ENCODE peak calls at places on chromosomes 3 and 15, in six cellular contexts. R is K562, O is H9, B is HCT116, I is fibroblast of lung, G is neuronal stem cell. C is an unnamed sample.

GRCh38 chr15:67080900-67081431 is 15.6 kb downstream of the SMAD3 start:
- DNase-seq in B (no peak), G (no peak), I (peak), R (peak), O (no peak), C (no peak)

GRCh38 chr15:40465939-40466338 is 4.8 kb upstream of the CHST14 start:
- DNase-seq in O (no peak), B (no peak), I (no peak), G (no peak), R (no peak), C (no peak)

GRCh38 chr3:88433572-88433971 is 283.8 kb downstream of the C3orf38 start:
- DNase-seq in B (no peak), R (no peak), I (no peak), O (no peak), G (no peak), C (peak)

GRCh38 chr3:4954256-4955000 is 24.8 kb upstream of the BHLHE40 start:
- DNase-seq in B (no peak), I (no peak), O (no peak), R (no peak), G (no peak), C (no peak)

GRCh38 chr3:126104742-126105605 is 21.1 kb upstream of the SLC41A3 start:
- DNase-seq in G (no peak), B (no peak), O (no peak), I (no peak), R (no peak), C (no peak)

GRCh38 chr15:56128081-56128480 is 115.6 kb downstream of the RFX7 start:
- DNase-seq in B (no peak), I (no peak), R (no peak), O (no peak), G (no peak), C (no peak)

GRCh38 chr15:83207622-83208356 is at the start of gene HDGFL3:
- DNase-seq in R (peak), G (peak), I (peak), O (peak), B (no peak), C (peak)

GRCh38 chr3:127488740-127489139 is 101.8 kb downstream of the TPRA1 start:
- DNase-seq in R (no peak), I (no peak), B (no peak), O (no peak), G (no peak), C (no peak)

GRCh38 chr3:24616138-24616829 is 121.6 kb upstream of the THRB start:
- DNase-seq in O (no peak), G (no peak), R (no peak), I (no peak), B (no peak), C (no peak)

GRCh38 chr15:25094519-25094918 is 139.7 kb downstream of the SNRPN start:
- DNase-seq in O (peak), I (no peak), R (no peak), G (no peak), B (no peak), C (no peak)

GRCh38 chr3:4981688-4982494 is 2.7 kb downstream of the BHLHE40 start:
- DNase-seq in G (no peak), R (no peak), B (no peak), O (no peak), I (peak), C (no peak)

GRCh38 chr3:131535596-131535995 is 32.8 kb upstream of the MRPL3 start:
- DNase-seq in R (no peak), I (peak), G (no peak), O (no peak), B (no peak), C (no peak)

GRCh38 chr3:154970796-154971195 is 109.3 kb upstream of the MME start:
- DNase-seq in I (peak), R (no peak), O (no peak), G (no peak), B (no peak), C (no peak)

GRCh38 chr3:77917225-77917624 is 877.3 kb downstream of the ROBO2 start:
- DNase-seq in O (no peak), I (no peak), R (no peak), B (no peak), G (no peak), C (no peak)

GRCh38 chr3:94137377-94137776 is 74.5 kb downstream of the NSUN3 start:
- DNase-seq in G (no peak), B (no peak), O (no peak), R (no peak), I (peak), C (no peak)

GRCh38 chr15:79046691-79047404 is 43.7 kb downstream of the RASGRF1 start:
- DNase-seq in R (no peak), G (no peak), B (no peak), O (no peak), I (no peak), C (no peak)

GRCh38 chr3:143847787-143848631 is at the start of gene SLC9A9:
- DNase-seq in G (no peak), I (peak), B (no peak), O (peak), R (no peak), C (peak)

GRCh38 chr3:106824856-106825255 is 552.4 kb upstream of the CCDC54 start:
- DNase-seq in R (no peak), O (peak), B (peak), I (peak), G (no peak), C (peak)

GRCh38 chr3:122299872-122300460 is 25.1 kb upstream of the CSTA start:
- DNase-seq in G (no peak), R (peak), B (peak), I (peak), O (no peak), C (peak)

GRCh38 chr3:50212502-50212901 is 7.4 kb downstream of the SLC38A3 start:
- DNase-seq in G (no peak), O (peak), B (no peak), I (no peak), R (no peak), C (no peak)

GRCh38 chr3:126146525-126147146 is 33.8 kb downstream of the ALDH1L1 start:
- DNase-seq in B (no peak), G (no peak), I (no peak), O (no peak), R (no peak), C (no peak)

GRCh38 chr3:133896002-133896761 is 500 bp upstream of the RAB6B start:
- DNase-seq in O (no peak), I (peak), G (no peak), B (no peak), R (peak), C (no peak)

GRCh38 chr15:80031841-80032240 is 27.6 kb upstream of the ZFAND6 start:
- DNase-seq in O (no peak), G (no peak), R (no peak), I (no peak), B (no peak), C (no peak)

GRCh38 chr3:87270908-87271727 is 5.3 kb downstream of the POU1F1 start:
- DNase-seq in G (no peak), B (no peak), R (no peak), O (no peak), I (no peak), C (peak)

GRCh38 chr3:71066849-71067261 is 516.7 kb downstream of the FOXP1 start:
- DNase-seq in I (peak), B (no peak), R (no peak), O (no peak), G (no peak), C (peak)

GRCh38 chr15:42171122-42171521 is 14.7 kb upstream of the PLA2G4F start:
- DNase-seq in R (no peak), O (no peak), I (no peak), B (no peak), G (no peak), C (no peak)

DNA sequence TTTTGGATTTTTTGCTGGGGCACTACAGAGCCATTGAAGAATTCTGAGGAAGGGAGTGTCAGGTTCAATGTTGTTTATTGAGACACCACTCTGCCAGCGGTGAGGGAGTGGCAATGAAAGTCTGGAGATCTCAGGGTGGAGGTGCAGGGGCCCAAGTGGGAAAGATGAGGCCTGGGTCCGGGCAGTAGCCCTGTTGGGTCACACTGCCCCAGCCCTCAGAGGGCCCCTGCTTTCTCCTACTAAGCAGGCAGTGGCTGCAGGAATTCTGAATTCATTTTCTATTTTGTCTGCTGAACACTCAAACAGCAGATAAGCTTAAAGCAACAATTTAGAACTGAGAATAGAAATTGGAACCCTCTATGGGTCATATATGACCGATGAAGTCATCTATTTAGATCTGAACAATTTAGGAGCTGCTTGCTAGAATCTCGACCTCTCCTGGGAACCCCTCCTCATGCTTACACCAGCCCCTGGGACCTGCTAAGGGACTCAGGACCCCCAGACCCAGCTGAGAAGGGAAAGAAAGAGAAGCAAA is 17.9 kb downstream of the HRH1 start:
- DNase-seq in I (peak), O (no peak), R (no peak), G (no peak), B (no peak), C (no peak)
- H3K27ac ChIP-seq in I (no peak), O (no peak), R (no peak), G (no peak), B (no peak), C (no peak)

GRCh38 chr3:120795017-120795648 is 52.6 kb downstream of the GTF2E1 start:
- DNase-seq in R (peak), B (peak), O (peak), G (peak), I (peak), C (peak)

GRCh38 chr3:120798346-120798745 is 55.8 kb downstream of the GTF2E1 start:
- DNase-seq in O (no peak), B (no peak), G (no peak), I (no peak), R (no peak), C (no peak)

GRCh38 chr3:120795959-120796358 is 53.4 kb downstream of the GTF2E1 start:
- DNase-seq in G (no peak), B (no peak), I (no peak), R (no peak), O (no peak), C (no peak)

GRCh38 chr3:120797857-120798256 is 55.3 kb downstream of the GTF2E1 start:
- DNase-seq in I (no peak), O (no peak), B (no peak), R (no peak), G (no peak), C (no peak)

DNA sequence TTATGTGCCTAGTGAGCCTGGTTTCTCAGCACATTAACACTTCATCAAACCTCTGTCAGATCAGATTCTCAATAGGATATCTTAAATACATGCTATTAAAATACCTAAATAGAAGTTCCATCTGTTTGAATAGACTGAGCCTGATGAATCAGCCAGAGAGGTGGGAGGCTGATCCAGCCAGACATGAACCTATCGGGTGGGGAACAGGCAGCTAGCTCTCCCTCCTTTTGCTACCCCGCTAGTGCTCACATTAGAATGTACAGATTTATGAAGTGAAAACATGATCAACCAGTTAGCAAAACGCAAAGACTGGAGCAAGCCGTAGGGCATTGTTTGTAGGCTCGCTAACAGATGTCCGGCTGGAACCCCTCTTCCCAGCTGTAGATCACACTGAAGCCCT is 54.4 kb downstream of the GTF2E1 start:
- DNase-seq in O (no peak), I (no peak), R (no peak), G (no peak), B (no peak), C (no peak)
- H2AFZ ChIP-seq in O (no peak), I (no peak), R (no peak), G (no peak), B (no peak), C (no peak)

GRCh38 chr15:85401108-85401765 is 20.8 kb downstream of the AKAP13 start:
- DNase-seq in O (no peak), R (no peak), G (no peak), B (no peak), I (no peak), C (no peak)
- H3K27ac ChIP-seq in O (no peak), R (no peak), G (no peak), B (no peak), I (no peak), C (no peak)

DNA sequence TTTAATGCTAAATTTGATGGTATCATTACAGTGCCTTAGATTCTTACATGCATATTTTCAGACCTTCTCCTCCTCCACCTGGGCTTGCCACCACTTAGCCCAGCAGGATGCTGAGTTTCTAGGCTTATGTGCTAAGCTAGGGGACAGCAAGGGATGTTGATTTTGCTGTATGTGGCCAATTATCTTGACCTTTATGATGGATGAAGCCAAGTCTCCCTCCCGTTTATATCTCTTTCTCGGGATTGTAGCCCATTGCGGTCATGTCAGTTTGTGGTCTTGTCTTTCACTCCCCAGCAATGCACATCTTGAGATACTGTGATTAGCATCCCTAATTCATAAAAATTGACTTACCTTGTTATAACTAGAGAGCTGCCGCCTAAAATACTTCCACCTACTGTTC is 278.7 kb upstream of the SOX2 start:
- DNase-seq in R (no peak), G (no peak), I (no peak), B (no peak), O (no peak), C (no peak)
- H2AFZ ChIP-seq in R (no peak), G (no peak), I (no peak), B (no peak), O (no peak), C (no peak)

GRCh38 chr15:70387086-70387485 is 289.4 kb upstream of the TLE3 start:
- DNase-seq in R (no peak), B (no peak), I (no peak), G (no peak), O (no peak), C (no peak)
- H3K27ac ChIP-seq in R (no peak), B (no peak), I (no peak), G (no peak), O (no peak), C (no peak)

GRCh38 chr3:165451671-165452070 is 255.5 kb upstream of the SLITRK3 start:
- DNase-seq in G (no peak), I (no peak), O (no peak), B (no peak), R (no peak), C (no peak)
- H2AFZ ChIP-seq in G (no peak), I (no peak), O (no peak), B (no peak), R (no peak), C (no peak)

DNA sequence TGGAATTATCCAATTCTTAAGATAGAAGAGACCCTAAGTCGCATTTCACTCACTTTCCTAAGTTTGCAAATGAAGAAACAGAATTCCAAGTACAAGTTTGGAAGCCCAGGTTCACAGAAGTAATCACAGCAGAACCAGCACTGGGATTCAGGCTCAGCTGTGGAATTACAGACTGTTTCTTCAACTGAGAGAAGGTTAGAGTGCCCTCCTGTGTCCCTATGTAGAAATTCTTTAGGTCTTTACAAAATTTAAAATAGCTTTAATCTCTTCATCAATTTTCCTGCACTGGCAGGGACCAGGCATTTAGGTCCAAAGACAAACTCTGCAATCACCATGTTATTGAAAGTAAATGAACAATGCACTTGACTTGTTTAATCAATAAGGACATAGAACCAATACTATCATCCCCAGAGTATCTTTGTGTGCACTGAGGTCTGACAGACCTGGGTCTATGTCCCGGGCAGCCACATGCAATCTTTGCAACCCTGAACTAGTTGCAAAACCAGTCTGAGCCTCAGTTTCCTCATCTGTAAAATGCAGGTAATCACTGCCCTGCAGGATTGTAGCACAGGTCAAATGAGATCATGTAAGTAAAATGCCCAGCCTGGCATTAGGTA is 96.3 kb upstream of the ZBED2 start:
- DNase-seq in G (no peak), I (peak), B (no peak), O (no peak), R (no peak), C (no peak)
- H3K27ac ChIP-seq in G (no peak), I (no peak), B (no peak), O (no peak), R (no peak), C (no peak)